ENCODE peak calls at places on chromosomes 16 and 17, in nine cellular contexts. Y is MM.1S, L is GM23248, G is PC-9, A is IMR-90, F is hepatocyte, N is fibroblast of lung, T is SK-N-SH, D is neural progenitor cell. B is an unnamed sample. For H3K36me3, the result is how much of the 10 kb centered on the place peaks cover.

GRCh38 chr17:1227917-1228751 is 42.1 kb upstream of the BHLHA9 start:
- DNase-seq in Y (no peak), L (peak), A (no peak), D (peak), N (no peak), T (no peak), G (no peak), F (peak), B (no peak)

GRCh38 chr16:86446279-86446678 is 64.0 kb upstream of the FOXF1 start:
- DNase-seq in Y (no peak), T (no peak), N (no peak), F (no peak), L (no peak), D (no peak), A (no peak), G (no peak), B (no peak)

GRCh38 chr17:46832945-46833839 is 14.7 kb upstream of the WNT3 start:
- DNase-seq in T (no peak), F (no peak), G (no peak), A (peak), N (peak), Y (no peak), D (peak), L (peak), B (no peak)

GRCh38 chr16:84141143-84141670 is 3.8 kb downstream of the HSDL1 start:
- DNase-seq in G (no peak), Y (no peak), D (no peak), T (no peak), F (no peak), A (no peak), L (no peak), N (no peak), B (no peak)

GRCh38 chr16:81468269-81468902 is 23.8 kb downstream of the CMIP start:
- DNase-seq in D (no peak), Y (no peak), T (no peak), N (no peak), A (no peak), F (no peak), G (no peak), L (no peak), B (no peak)

GRCh38 chr17:19306160-19307111 is 56.1 kb downstream of the B9D1 start:
- DNase-seq in Y (peak), L (no peak), T (no peak), G (no peak), D (no peak), A (no peak), N (no peak), F (no peak), B (no peak)

GRCh38 chr17:10556301-10557005 is 7.0 kb upstream of the MYH2 start:
- DNase-seq in L (peak), N (no peak), G (no peak), T (no peak), F (no peak), D (no peak), A (no peak), Y (no peak), B (no peak)

GRCh38 chr17:74396567-74396966 is 29.3 kb downstream of the GPR142 start:
- DNase-seq in A (no peak), G (no peak), T (no peak), N (no peak), Y (no peak), L (no peak), F (no peak), D (no peak), B (no peak)

GRCh38 chr17:81801327-81801726 is 2.6 kb upstream of the GCGR start:
- DNase-seq in D (no peak), L (no peak), N (no peak), Y (no peak), A (no peak), T (no peak), F (no peak), G (no peak), B (no peak)

GRCh38 chr17:66957951-66958579 is 6.4 kb upstream of the CACNG4 start:
- DNase-seq in D (peak), L (no peak), A (peak), G (no peak), T (peak), Y (no peak), F (peak), N (no peak), B (no peak)

GRCh38 chr16:85029413-85029794 is 1.8 kb downstream of the KIAA0513 start:
- DNase-seq in D (no peak), Y (peak), N (peak), L (peak), F (peak), A (peak), G (no peak), T (peak), B (no peak)

GRCh38 chr17:8954339-8954738 is 11.2 kb downstream of the PIK3R5 start:
- DNase-seq in Y (no peak), T (no peak), L (no peak), F (no peak), N (no peak), A (no peak), G (no peak), D (peak), B (no peak)

GRCh38 chr17:51643702-51644490 is 383.6 kb downstream of the UTP18 start:
- DNase-seq in L (no peak), Y (no peak), A (no peak), G (no peak), D (no peak), N (no peak), F (no peak), T (no peak), B (peak)

GRCh38 chr17:45709889-45710288 is 74.2 kb upstream of the CRHR1 start:
- DNase-seq in A (no peak), L (no peak), T (no peak), Y (no peak), G (no peak), F (no peak), N (no peak), D (peak), B (no peak)

GRCh38 chr16:73527191-73527590 is 479.3 kb upstream of the ZFHX3 start:
- DNase-seq in N (no peak), F (no peak), G (no peak), A (peak), D (no peak), T (no peak), Y (no peak), L (peak), B (no peak)

GRCh38 chr17:19302791-19303233 is 59.7 kb downstream of the B9D1 start:
- DNase-seq in A (no peak), Y (no peak), D (no peak), L (no peak), F (no peak), G (no peak), T (no peak), N (no peak), B (no peak)

GRCh38 chr17:83195330-83196087 is 116.1 kb downstream of the METRNL start:
- DNase-seq in L (peak), Y (no peak), F (no peak), T (no peak), D (no peak), N (peak), A (no peak), G (peak), B (no peak)

GRCh38 chr17:44321246-44322120 is 3.1 kb downstream of the SLC25A39 start:
- DNase-seq in F (no peak), L (no peak), A (no peak), Y (no peak), T (no peak), N (no peak), G (no peak), D (no peak), B (no peak)

GRCh38 chr16:88088161-88088581 is 136.9 kb downstream of the BANP start:
- DNase-seq in L (peak), G (no peak), T (no peak), N (peak), A (peak), Y (no peak), D (peak), F (no peak), B (no peak)

GRCh38 chr16:59060212-59060611 is 326.1 kb upstream of the GOT2 start:
- DNase-seq in D (no peak), L (peak), Y (no peak), N (peak), G (no peak), T (no peak), F (no peak), A (peak), B (no peak)

GRCh38 chr17:19286751-19287341 is 49.7 kb downstream of the EPN2 start:
- DNase-seq in Y (no peak), D (no peak), L (no peak), A (no peak), G (no peak), F (no peak), T (no peak), N (no peak), B (no peak)

DNA sequence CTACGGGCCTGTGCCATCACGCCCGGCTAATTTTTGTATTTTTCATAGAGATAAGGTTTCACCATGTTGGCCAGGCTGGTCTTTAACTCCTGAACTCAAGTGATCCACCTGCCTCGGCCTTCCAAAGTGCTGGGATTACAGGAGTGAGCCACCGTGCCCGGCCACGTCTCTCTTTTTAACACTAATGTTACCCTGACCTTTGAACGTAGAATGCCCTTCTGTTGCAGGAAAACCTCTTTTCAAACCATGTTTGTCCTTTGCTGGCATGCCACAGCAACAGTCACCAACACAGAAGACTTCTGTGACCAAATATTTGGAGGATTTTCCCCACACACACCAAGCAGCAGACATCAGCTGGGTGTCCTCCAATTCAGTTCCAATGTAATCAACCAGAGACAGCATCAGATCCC is 7.8 kb upstream of the HSD17B1 start:
- DNase-seq in Y (no peak), G (no peak), T (no peak), F (no peak), L (no peak), A (no peak), D (no peak), N (no peak), B (no peak)
- H3K4me2 ChIP-seq in Y (no peak), G (no peak), T (no peak), F (no peak), L (no peak), A (no peak), D (no peak), N (no peak), B (no peak)

DNA sequence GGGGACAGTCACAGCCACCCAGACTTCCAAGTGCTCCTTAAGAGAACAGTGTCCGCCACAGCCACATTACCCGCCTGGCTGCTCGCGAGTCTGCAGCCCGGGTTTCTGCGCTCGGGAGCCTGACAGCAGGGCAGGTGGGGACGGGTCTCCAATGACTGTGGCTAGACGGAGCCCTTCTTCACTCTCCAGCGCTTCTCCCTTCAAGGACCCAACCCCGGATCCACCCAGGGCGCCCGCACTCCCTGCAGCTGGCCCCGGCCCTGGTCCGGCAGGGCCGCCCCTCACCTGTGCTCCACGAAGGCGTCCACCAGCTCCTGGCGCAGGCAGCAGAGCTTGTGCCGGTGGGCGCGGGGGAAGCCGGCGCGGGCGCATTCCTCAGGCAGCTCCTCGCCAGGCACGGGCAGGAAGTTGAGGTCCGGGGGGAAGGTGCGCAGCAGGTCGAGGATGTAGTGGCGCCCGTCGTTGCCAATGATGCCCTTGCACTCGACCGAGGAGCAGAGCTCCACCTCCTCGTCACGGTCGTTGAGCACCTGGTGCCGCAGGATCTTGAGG is 13.9 kb downstream of the CLUH start:
- DNase-seq in Y (no peak), T (peak), A (no peak), F (no peak), N (no peak), G (no peak), D (no peak), L (no peak), B (no peak)
- H3K36me3 ChIP-seq in Y (under half), T (half or more), A (half or more), F (under half), N (under half), G (under half), D (under half), L (under half), B (under half)

DNA sequence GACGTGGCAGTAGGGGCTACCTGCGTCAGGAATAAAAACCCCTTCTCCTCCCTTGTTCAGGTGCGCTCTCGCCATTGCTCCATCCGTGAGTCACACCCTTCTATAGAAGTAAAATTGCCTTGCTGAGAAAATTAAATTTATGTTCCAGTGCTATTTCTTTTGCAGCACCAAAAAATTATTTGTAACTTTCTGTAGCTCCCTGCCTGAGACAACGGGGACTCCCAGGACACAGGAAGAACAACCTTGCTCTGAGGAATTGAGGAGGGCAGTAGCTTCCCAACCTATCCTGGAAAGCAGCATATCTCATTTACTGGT is 85.4 kb downstream of the EMP2 start:
- DNase-seq in A (no peak), D (no peak), Y (no peak), G (no peak), N (no peak), L (no peak), T (no peak), F (no peak), B (no peak)
- H3K4me2 ChIP-seq in A (no peak), D (no peak), Y (no peak), G (no peak), N (no peak), L (no peak), T (no peak), F (no peak), B (no peak)

DNA sequence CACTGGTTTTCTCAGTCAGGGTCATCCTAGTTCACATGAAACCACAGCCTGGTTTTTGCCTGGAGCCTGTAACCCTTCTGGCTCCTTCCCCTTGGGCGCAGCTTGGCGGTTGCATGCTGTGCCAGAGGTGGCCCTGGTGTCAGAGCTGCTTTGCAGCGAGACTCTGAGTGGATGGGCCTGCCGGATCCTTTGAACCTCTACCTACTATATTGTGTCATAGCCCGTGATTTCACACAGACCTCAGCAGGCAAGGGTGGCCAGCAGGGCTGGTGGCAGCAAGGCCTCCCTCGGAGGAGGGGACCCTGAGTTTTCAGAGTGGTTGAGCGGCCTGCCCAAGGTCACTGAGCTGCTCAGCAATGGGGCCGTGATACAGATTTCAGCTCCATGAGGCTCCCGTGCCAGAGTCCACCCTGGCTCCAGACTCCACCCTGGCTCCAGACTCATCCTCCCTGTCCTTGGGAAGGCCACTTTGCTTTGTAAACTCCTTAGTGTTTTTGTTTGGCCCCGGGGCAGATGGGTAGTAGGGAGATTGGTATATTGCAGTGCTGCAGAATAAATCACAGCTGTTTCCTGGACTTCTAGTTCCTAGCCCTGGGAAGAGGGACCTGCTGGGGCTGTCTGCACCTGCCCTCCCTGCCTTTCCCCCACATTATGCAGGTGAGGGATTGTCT is 9.7 kb downstream of the MPRIP start:
- DNase-seq in F (peak), N (no peak), L (peak), G (peak), Y (no peak), T (no peak), A (peak), D (no peak), B (no peak)
- H3K36me3 ChIP-seq in F (under half), N (under half), L (under half), G (under half), Y (under half), T (under half), A (under half), D (under half), B (under half)

DNA sequence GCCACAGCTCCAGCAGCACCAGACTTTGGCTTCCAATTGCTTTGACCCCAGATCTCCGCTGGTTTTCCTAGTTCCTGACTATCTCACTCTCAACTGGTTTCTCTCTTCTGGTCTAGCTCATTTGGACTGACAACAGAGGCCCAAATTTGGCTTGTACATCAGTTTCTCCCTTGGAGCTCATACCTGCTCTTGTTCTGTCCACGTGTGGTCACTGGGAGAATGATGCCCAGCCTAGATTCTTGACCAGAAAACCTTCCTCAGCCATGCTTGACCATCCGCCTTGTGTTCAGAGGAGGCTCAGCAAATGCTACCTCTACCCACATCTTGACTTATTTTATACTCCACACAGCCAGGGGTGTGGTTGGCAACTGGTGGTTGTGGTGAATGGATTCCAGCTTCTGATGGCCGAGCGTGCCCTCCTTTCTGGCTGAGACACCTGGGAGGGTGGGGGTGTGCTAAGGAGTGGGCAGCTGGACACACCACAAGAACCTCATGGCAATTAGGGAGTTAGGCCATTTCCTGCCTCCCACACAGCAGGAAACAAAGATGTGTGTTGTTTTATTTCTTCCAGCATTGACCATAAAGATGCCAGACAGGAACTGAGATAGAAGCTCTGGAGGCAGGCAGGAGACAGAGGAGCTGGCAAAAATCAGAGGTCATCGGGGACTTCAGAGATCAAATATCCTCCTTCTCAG is 93.8 kb upstream of the FAM20A start:
- DNase-seq in Y (no peak), G (no peak), T (no peak), N (no peak), D (no peak), A (no peak), F (no peak), L (peak), B (no peak)
- H3K4me2 ChIP-seq in Y (no peak), G (no peak), T (no peak), N (no peak), D (no peak), A (no peak), F (no peak), L (peak), B (no peak)